ENCODE peak calls at places on chromosomes 5 and 9, in six cellular contexts. K is osteoblast, M is neural progenitor cell, Y is OCI-LY7, Q is endothelial cell of umbilical vein, H is PC-9. W is an unnamed sample. For H3K4me1 and H4K20me1, the result is how much of the 10 kb centered on the place peaks cover.

GRCh38 chr5:65721050-65721774 is 697 bp downstream of the SGTB start:
- DNase-seq in M (peak), K (peak), H (no peak), Q (peak), Y (peak), W (peak)

GRCh38 chr9:30774326-30774725 is 1610.1 kb upstream of the ACO1 start:
- DNase-seq in Q (no peak), M (peak), K (no peak), H (no peak), Y (no peak), W (no peak)

GRCh38 chr9:122346478-122347347 is 24.1 kb upstream of the PTGS1 start:
- DNase-seq in M (peak), H (no peak), K (peak), Y (no peak), Q (peak), W (peak)

GRCh38 chr9:137745541-137745991 is 126.8 kb downstream of the EHMT1 start:
- DNase-seq in Q (no peak), H (no peak), M (no peak), K (no peak), Y (peak), W (peak)

GRCh38 chr9:70602364-70603019 is 188.0 kb upstream of the KLF9 start:
- DNase-seq in Y (peak), M (peak), Q (peak), H (peak), K (no peak), W (peak)

GRCh38 chr5:9924614-9925013 is 294.5 kb upstream of the TAS2R1 start:
- DNase-seq in M (no peak), Y (no peak), H (peak), Q (no peak), K (peak), W (peak)

GRCh38 chr5:73947876-73948275 is 321.9 kb downstream of the ARHGEF28 start:
- DNase-seq in Q (no peak), Y (no peak), M (no peak), K (no peak), H (no peak), W (no peak)

GRCh38 chr9:127201731-127202130 is 62.8 kb upstream of the GARNL3 start:
- DNase-seq in K (no peak), Y (no peak), H (no peak), Q (no peak), M (no peak), W (no peak)

DNA sequence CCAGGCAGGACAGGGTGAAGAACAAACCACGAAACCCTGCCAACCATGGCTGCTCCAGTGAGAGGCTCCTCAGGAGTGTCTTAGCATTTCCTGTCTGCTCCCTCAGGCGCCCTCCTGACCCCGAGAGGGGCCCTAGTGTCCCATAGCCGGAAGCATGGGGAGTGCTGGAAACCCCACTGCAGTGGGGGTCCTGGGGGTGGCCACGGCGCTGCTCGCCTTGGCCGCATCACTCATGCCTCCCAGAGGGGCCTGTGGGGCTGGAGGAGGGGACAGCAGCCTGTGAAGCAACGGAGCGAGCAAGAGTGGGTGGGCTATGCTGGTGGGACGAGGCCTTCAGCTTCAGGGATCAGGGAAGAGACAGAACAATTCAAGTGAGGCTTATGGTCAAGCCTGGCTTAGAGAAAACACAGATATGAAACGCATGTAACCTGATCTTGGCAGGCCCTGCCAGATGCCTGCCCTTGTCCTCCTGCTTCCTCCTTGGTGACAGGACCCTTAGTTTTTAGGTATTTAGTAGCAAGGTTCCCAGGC is 219.1 kb downstream of the FANCC start:
- DNase-seq in Y (no peak), H (no peak), K (peak), Q (no peak), M (no peak), W (no peak)
- H3K4me1 ChIP-seq in Y (under half), H (under half), K (under half), Q (under half), M (under half), W (under half)

DNA sequence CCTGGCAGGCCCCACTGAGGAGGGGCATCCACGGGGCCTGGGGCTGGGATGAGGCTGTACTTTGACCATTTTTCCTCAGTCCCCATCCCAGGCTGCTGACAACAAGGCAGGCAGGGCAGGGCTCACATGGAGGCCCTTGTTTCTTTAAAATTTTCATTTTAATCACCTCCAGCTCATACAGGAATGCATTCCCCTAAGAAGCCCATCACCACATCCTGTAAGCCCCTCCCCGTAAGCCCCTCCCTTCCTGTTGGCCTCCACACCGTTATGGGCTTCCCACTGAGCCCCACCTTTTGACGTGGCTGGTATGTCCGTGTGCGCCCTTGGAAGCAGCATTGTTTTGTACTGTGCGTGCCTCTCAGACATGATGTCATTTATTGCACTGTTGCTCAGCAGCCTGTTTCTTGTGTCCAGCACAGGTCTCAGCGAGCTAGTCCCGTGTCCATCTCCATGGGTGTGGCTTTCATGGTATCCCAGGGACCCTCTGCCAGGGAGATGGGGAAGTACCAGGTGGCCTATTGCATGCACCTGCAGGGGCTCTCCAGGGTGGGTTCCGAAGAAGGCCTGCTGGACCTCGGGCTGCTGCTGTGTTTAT is 22.4 kb downstream of the PHF2 start:
- DNase-seq in Q (peak), H (no peak), Y (no peak), M (no peak), K (no peak), W (peak)
- H4K20me1 ChIP-seq in Q (under half), H (under half), Y (under half), M (under half), K (half or more), W (under half)

GRCh38 chr5:6717687-6718086 is 4.5 kb downstream of the TENT4A start:
- DNase-seq in Y (peak), Q (no peak), M (no peak), H (no peak), K (no peak), W (no peak)
- H3K4me1 ChIP-seq in Y (half or more), Q (under half), M (under half), H (under half), K (under half), W (under half)

DNA sequence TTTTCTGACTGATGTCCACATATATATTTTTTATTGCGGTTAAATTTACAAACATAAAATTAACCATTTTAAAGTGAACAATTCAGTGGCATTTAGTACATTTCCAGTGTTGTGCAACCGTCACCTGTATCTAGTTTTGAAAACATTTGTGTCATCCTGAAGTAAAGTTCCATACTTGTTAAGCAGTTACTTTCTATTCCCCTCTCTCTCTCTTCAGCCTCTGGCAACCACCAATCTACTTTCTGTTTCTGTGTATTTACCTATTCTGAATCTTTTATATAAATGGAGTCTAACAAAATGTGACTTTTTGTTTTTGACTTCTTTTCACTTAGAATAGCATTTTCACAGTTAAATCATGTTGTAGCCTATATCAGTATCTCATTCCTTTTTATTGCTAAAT is 480.1 kb upstream of the SMARCA2 start:
- DNase-seq in H (no peak), Q (no peak), M (no peak), Y (no peak), K (no peak), W (no peak)
- H4K20me1 ChIP-seq in H (under half), Q (under half), M (under half), Y (under half), K (under half), W (under half)

GRCh38 chr5:151451626-151452520 is 4.5 kb downstream of the SLC36A1 start:
- DNase-seq in Y (no peak), M (no peak), H (no peak), K (peak), Q (no peak), W (peak)
- H3K4me1 ChIP-seq in Y (under half), M (under half), H (under half), K (under half), Q (under half), W (under half)

GRCh38 chr9:128603697-128604096 is 51.3 kb downstream of the SPTAN1 start:
- DNase-seq in M (no peak), H (no peak), K (no peak), Y (no peak), Q (no peak), W (no peak)
- H4K20me1 ChIP-seq in M (under half), H (under half), K (under half), Y (under half), Q (under half), W (under half)

DNA sequence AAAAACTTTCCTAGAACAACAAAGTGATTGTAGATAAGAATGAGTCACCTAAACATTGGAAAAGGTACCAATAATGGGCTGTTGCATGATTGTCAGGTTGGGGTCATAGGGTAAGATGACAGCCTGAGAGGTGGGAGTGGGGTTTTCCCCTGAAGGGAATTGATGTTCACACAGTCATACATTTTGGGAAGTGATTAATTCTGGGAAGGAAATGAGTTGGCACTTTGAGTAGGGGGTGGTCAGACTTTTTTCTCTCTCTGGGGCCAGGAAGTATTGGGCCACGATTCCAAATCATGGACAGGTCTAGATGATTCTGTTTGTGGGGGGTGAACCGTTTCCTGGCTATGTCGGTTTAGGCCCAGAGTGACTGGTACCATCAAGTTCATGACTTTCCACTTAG is 36.8 kb downstream of the TNFSF8 start:
- DNase-seq in K (no peak), H (peak), Q (peak), M (no peak), Y (no peak), W (peak)
- H3K4me1 ChIP-seq in K (under half), H (under half), Q (half or more), M (under half), Y (half or more), W (under half)

DNA sequence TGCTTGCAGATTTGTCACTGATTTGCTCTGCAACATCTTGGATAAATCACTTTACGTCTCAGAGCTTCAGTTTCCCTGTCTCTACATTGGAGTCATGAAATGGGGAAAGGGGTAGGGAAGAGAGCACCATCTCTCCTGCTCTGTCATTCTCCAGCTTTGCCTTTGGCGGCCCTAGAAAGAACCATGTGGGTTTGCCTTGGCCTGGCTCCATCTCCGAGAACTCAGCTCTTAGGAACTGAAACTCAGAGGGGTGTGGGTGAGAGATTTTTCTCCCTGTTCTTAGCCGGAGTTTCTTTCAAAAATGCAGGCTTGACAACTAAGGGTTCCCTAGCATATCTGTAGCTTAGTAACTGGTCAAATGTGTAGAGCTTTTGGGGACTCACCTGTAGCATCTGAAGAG is 123.5 kb downstream of the SMARCA2 start:
- DNase-seq in Q (no peak), Y (no peak), H (no peak), M (no peak), K (no peak), W (no peak)
- H4K20me1 ChIP-seq in Q (under half), Y (under half), H (under half), M (under half), K (under half), W (under half)